ENCODE peak calls at places on chromosomes 4 and X, in eight cellular contexts. W is WTC11; S is anterior cingulate cortex; Q is erythroblast; K is NCI-H69; B is HT1080; T is endothelial cell; E is activated CD4-positive, alpha-beta T cell treated with anti-CD3 and anti-CD28 coated beads, Interleukin-2, amount 50 U/mL, for 24 hours. R is an unnamed sample.

GRCh38 chrX:3393581-3394111 is 47.2 kb upstream of the MXRA5 start:
- DNase-seq in K (peak), Q (no peak), E (no peak), T (no peak), S (no peak), W (no peak), B (no peak), R (no peak)

GRCh38 chrX:136031626-136032025 is 46.4 kb downstream of the SLC9A6 start:
- DNase-seq in W (no peak), B (no peak), K (no peak), S (no peak), E (no peak), Q (no peak), T (no peak), R (no peak)

GRCh38 chr4:141046255-141046654 is 87.0 kb downstream of the RNF150 start:
- DNase-seq in B (peak), T (no peak), W (no peak), E (no peak), K (no peak), Q (no peak), S (no peak), R (no peak)

GRCh38 chr4:20859097-20859781 is 159.0 kb downstream of the PACRGL start:
- DNase-seq in Q (no peak), S (no peak), T (no peak), E (no peak), W (no peak), B (no peak), K (no peak), R (no peak)

GRCh38 chr4:182369211-182369610 is 126.0 kb downstream of the TENM3 start:
- DNase-seq in K (no peak), S (no peak), T (no peak), E (no peak), Q (no peak), W (no peak), B (peak), R (no peak)

GRCh38 chr4:7668282-7668681 is 233.6 kb upstream of the PSAPL1 start:
- DNase-seq in E (no peak), K (no peak), Q (no peak), B (no peak), W (no peak), S (no peak), T (no peak), R (no peak)

GRCh38 chrX:85992811-85993229 is 54.5 kb downstream of the CHM start:
- DNase-seq in W (no peak), S (no peak), K (peak), Q (peak), E (no peak), B (peak), T (no peak), R (no peak)

GRCh38 chrX:130091976-130092522 is 18.2 kb downstream of the ELF4 start:
- DNase-seq in E (peak), Q (peak), T (peak), B (peak), K (peak), W (peak), S (no peak), R (no peak)

GRCh38 chr4:122755675-122756074 is 23.2 kb downstream of the BBS12 start:
- DNase-seq in E (no peak), S (no peak), W (no peak), T (no peak), Q (no peak), K (no peak), B (no peak), R (no peak)

GRCh38 chrX:118216086-118216485 is 99.5 kb upstream of the KLHL13 start:
- DNase-seq in T (no peak), B (peak), W (no peak), E (no peak), S (no peak), K (peak), Q (no peak), R (no peak)

GRCh38 chr4:104394409-104394813 is 100.3 kb downstream of the CXXC4 start:
- DNase-seq in K (peak), W (no peak), S (peak), Q (no peak), B (no peak), T (no peak), E (no peak), R (peak)

GRCh38 chr4:3296651-3297050 is 3.8 kb downstream of the RGS12 start:
- DNase-seq in W (no peak), Q (no peak), B (no peak), K (no peak), E (no peak), T (no peak), S (no peak), R (no peak)

GRCh38 chr4:100169796-100170485 is 20.3 kb downstream of the DDIT4L start:
- DNase-seq in T (no peak), Q (no peak), S (no peak), W (no peak), E (no peak), B (peak), K (no peak), R (no peak)

GRCh38 chrX:130869239-130869638 is 33.8 kb downstream of the ENOX2 start:
- DNase-seq in Q (no peak), T (no peak), K (no peak), E (no peak), B (no peak), W (no peak), S (no peak), R (no peak)

GRCh38 chrX:78643106-78643505 is 16.0 kb downstream of the RTL3 start:
- DNase-seq in B (peak), Q (no peak), K (no peak), T (no peak), S (no peak), E (no peak), W (no peak), R (no peak)

GRCh38 chr4:42750831-42751230 is 93.9 kb upstream of the ATP8A1 start:
- DNase-seq in T (no peak), K (no peak), S (no peak), B (no peak), E (no peak), Q (no peak), W (no peak), R (peak)

GRCh38 chr4:1305781-1306455 is 16.2 kb downstream of the MAEA start:
- DNase-seq in T (no peak), S (no peak), Q (no peak), B (no peak), K (no peak), W (no peak), E (peak), R (no peak)

GRCh38 chr4:88653371-88653946 is 44.2 kb downstream of the NAP1L5 start:
- DNase-seq in K (no peak), E (no peak), T (no peak), S (no peak), B (no peak), Q (no peak), W (no peak), R (no peak)

GRCh38 chr4:119663160-119663788 is 34.7 kb upstream of the PDE5A start:
- DNase-seq in S (no peak), Q (no peak), E (no peak), W (no peak), T (no peak), K (no peak), B (no peak), R (no peak)

GRCh38 chr4:7652006-7652405 is 217.3 kb upstream of the PSAPL1 start:
- DNase-seq in B (no peak), W (no peak), Q (no peak), T (no peak), E (no peak), K (no peak), S (no peak), R (no peak)

GRCh38 chrX:112670964-112671363 is 8.8 kb downstream of the LHFPL1 start:
- DNase-seq in K (no peak), Q (no peak), B (no peak), W (no peak), S (no peak), E (no peak), T (no peak), R (no peak)